ENCODE peak calls at places on chromosomes 3 and 15, in five cellular contexts. F is IMR-90, R is left lung, M is breast epithelium, N is fibroblast of lung. Q is an unnamed sample.
A peak's percentile ranks its signal among the peaks of the same experiment; 100 is the strongest.

GRCh38 chr3:172094621-172095557 is 55.5 kb downstream of the FNDC3B start:
- DNase-seq in N (peak; percentile 28), F (peak; percentile 62), R (no peak), M (no peak), Q (no peak)

GRCh38 chr3:194808709-194809108 is 123.0 kb downstream of the FAM43A start:
- DNase-seq in N (no peak), F (peak; percentile 12), R (no peak), M (no peak), Q (no peak)

GRCh38 chr3:56795807-56796185 is 6.0 kb downstream of the ARHGEF3 start:
- DNase-seq in N (no peak), F (no peak), M (no peak), R (no peak), Q (no peak)

GRCh38 chr15:76012021-76012551 is at the start of gene NRG4:
- DNase-seq in N (peak; percentile 29), M (no peak), R (no peak), F (peak; percentile 6), Q (no peak)

GRCh38 chr3:181252626-181253025 is 263.1 kb upstream of the DNAJC19 start:
- DNase-seq in F (no peak), N (no peak), R (no peak), M (no peak), Q (no peak)

GRCh38 chr15:25251700-25252390 is 187.0 kb downstream of the UBE3A start:
- DNase-seq in M (peak; percentile 20), F (no peak), R (peak; percentile 24), N (no peak), Q (no peak)

GRCh38 chr3:37739579-37740290 is 121.9 kb upstream of the CTDSPL start:
- DNase-seq in F (no peak), R (no peak), M (no peak), N (no peak), Q (no peak)

GRCh38 chr15:65095011-65095746 is 18.6 kb downstream of the KBTBD13 start:
- DNase-seq in N (no peak), M (no peak), R (no peak), F (no peak), Q (no peak)

GRCh38 chr3:46300461-46300789 is 53.5 kb upstream of the CCR2 start:
- DNase-seq in M (no peak), N (no peak), R (no peak), F (no peak), Q (no peak)

GRCh38 chr3:162845918-162846317 is 1349.3 kb downstream of the OTOL1 start:
- DNase-seq in R (no peak), N (no peak), F (no peak), M (no peak), Q (no peak)

GRCh38 chr15:83919319-83919830 is 265.5 kb downstream of the ADAMTSL3 start:
- DNase-seq in N (no peak), R (no peak), F (no peak), M (no peak), Q (no peak)

GRCh38 chr15:93150910-93151309 is 61.9 kb upstream of the RGMA start:
- DNase-seq in N (no peak), R (peak; percentile 48), M (no peak), F (no peak), Q (no peak)

GRCh38 chr15:87816811-87817210 is 439.7 kb downstream of the NTRK3 start:
- DNase-seq in M (no peak), R (no peak), F (peak; percentile 99), N (peak; percentile 84), Q (no peak)

GRCh38 chr3:183581496-183582155 is 26.1 kb upstream of the KLHL6 start:
- DNase-seq in R (no peak), F (no peak), M (no peak), N (no peak), Q (no peak)

GRCh38 chr3:123138819-123139517 is 62.8 kb upstream of the SEC22A start:
- DNase-seq in N (no peak), M (no peak), F (no peak), R (no peak), Q (no peak)

GRCh38 chr3:119630562-119631329 is 29.6 kb downstream of the POPDC2 start:
- DNase-seq in F (peak; percentile 83), M (no peak), N (peak; percentile 83), R (no peak), Q (no peak)
- H3K4me1 ChIP-seq in F (peaks cover 10% of the 10 kb centered on the region), M (no peaks in the 10 kb centered on the region), N (peaks cover 3% of the 10 kb centered on the region), R (peaks cover 56% of the 10 kb centered on the region), Q (peaks cover 22% of the 10 kb centered on the region)

GRCh38 chr15:99993262-99993661 is 260.0 kb upstream of the LYSMD4 start:
- DNase-seq in F (no peak), N (no peak), M (peak; percentile 34), R (peak; percentile 19), Q (no peak)

GRCh38 chr15:99992611-99993231 is 259.5 kb upstream of the LYSMD4 start:
- DNase-seq in M (peak; percentile 40), R (peak; percentile 20), F (no peak), N (no peak), Q (no peak)

GRCh38 chr15:99994849-99995248 is 261.6 kb upstream of the LYSMD4 start:
- DNase-seq in N (no peak), R (no peak), F (no peak), M (peak; percentile 35), Q (no peak)

GRCh38 chr15:99996667-99997066 is 263.4 kb upstream of the LYSMD4 start:
- DNase-seq in R (no peak), M (no peak), F (no peak), N (no peak), Q (no peak)

GRCh38 chr15:99993681-99994131 is 260.5 kb upstream of the LYSMD4 start:
- DNase-seq in M (peak; percentile 37), N (no peak), R (no peak), F (no peak), Q (no peak)
- H3K27ac ChIP-seq in M (no peak overlapping the region), N (no peak overlapping the region), R (no peak overlapping the region), F (no peak overlapping the region), Q (no peak overlapping the region)

GRCh38 chr3:12438318-12438717 is 46.0 kb upstream of the TSEN2 start:
- DNase-seq in M (no peak), R (no peak), F (no peak), N (no peak), Q (no peak)
- H3K4me1 ChIP-seq in M (no peaks in the 10 kb centered on the region), R (no peaks in the 10 kb centered on the region), F (peaks cover 9% of the 10 kb centered on the region), N (peaks cover 20% of the 10 kb centered on the region), Q (peaks cover 8% of the 10 kb centered on the region)

DNA sequence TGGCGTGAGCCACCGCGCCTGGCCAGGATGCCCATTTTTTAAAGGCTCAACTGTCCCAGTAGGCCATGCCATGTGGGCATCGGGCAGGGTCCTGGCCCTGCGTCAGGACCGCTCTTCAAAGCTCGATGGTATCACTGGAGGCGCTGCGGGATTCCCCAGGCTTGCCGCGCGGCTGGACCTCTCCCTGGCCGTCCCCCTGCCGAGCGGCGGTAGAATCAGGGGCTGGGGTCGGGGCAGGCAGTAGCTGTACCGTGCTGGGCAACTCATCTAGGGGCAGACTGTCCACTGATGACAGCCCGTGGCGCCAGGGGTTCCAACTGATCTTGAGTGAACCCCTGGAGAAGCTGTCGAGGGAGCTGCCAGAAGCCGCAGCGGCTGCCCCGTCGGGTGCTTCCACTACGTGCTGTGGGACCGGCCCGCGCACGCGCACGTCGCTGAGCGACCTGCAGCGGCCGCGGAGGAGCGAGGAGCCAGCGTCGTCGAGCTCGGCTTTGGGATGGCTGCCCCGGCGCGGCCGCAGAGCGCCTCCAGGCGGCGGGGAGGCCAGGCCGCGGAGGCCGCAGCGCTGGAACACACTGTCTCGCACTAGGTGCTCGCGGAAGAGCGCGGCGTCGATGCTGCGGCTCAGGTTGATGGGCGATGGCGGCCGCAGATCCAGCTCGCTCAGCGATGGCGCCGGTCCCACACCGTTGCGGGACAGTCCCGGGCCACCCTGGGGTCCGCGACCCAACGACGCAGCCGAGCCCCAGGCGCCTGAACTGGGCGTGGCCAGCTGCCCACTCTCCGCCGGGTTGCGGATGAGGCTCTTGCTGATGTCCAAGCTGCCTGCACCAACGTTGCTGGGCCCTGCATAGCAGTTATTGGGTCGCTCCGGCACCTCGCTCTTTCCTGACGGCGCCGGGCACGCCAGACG is 5.8 kb downstream of the PRRT3 start:
- DNase-seq in F (peak; percentile 81), M (peak; percentile 87), N (peak; percentile 91), R (peak; percentile 88), Q (peak; percentile 36)
- H3K27ac ChIP-seq in F (peak overlapping the region; percentile 35), M (peak overlapping the region; percentile 82), N (peak overlapping the region; percentile 62), R (peak overlapping the region; percentile 79), Q (peak overlapping the region; percentile 82)

DNA sequence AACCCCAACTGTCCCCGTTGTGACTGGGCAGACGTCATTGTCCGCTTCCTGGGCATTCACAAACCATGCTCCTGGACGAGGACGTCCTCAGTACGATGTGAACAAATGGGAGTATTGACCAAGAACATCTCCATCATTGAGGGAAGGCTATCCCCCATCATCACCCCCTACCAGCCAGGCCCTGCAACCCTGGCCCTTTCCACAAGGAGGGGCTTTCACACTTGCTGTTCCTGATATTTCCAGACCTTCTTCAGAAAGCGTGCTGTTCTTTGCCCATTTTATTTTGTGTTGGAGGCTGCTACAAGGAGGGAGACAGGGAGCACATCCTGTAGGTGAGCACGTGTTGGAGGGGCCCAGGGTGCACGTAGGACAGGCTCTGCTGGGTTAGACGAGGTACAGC is 277.0 kb upstream of the LRRC3B start:
- DNase-seq in N (no peak), R (no peak), M (no peak), F (no peak), Q (no peak)
- H3K4me1 ChIP-seq in N (no peaks in the 10 kb centered on the region), R (no peaks in the 10 kb centered on the region), M (no peaks in the 10 kb centered on the region), F (no peaks in the 10 kb centered on the region), Q (no peaks in the 10 kb centered on the region)

GRCh38 chr3:112675349-112675748 is 34.4 kb upstream of the CCDC80 start:
- DNase-seq in R (no peak), N (no peak), M (no peak), F (no peak), Q (no peak)

GRCh38 chr3:112675943-112676530 is 35.1 kb upstream of the CCDC80 start:
- DNase-seq in N (no peak), R (no peak), M (no peak), F (no peak), Q (no peak)

GRCh38 chr3:112672716-112673506 is 32.0 kb upstream of the CCDC80 start:
- DNase-seq in F (no peak), M (no peak), N (no peak), R (no peak), Q (no peak)

GRCh38 chr3:112671930-112672715 is 31.2 kb upstream of the CCDC80 start:
- DNase-seq in N (peak; percentile 87), F (peak; percentile 98), M (no peak), R (no peak), Q (no peak)

DNA sequence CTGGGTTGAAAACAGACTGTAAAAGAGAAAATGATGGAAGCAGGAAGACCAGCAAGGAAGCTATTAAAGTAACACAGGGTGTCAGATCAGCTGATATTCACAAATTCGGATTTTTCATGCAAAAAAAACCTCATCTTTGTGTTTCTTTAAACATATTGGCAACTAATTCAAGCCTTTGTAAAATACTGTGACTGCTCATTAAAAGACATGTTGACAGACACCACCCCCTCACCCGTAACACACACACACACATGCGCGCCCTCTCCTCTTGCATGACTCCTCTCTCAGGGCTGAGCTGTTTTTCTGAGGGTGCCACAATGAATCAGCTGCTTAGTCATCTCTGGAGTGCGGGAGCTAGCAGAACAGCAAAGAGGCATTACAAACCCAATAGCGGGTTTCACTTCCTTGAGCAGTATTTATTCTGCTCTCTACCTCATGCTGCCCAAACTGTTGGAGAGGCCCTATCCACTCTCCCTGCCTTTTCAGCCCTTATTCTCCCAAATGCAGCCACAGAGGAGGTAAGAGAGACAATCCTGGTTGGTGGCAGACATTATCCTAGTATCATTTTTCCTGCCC is 35.8 kb upstream of the CCDC80 start:
- DNase-seq in M (no peak), N (peak; percentile 96), R (peak; percentile 87), F (peak; percentile 99), Q (peak; percentile 25)
- H3K27ac ChIP-seq in M (no peak overlapping the region), N (peak overlapping the region; percentile 82), R (no peak overlapping the region), F (peak overlapping the region; percentile 88), Q (peak overlapping the region; percentile 66)

GRCh38 chr15:98792117-98792516 is 143.8 kb downstream of the IGF1R start:
- DNase-seq in N (no peak), F (no peak), M (no peak), R (no peak), Q (no peak)
- H3K4me1 ChIP-seq in N (peaks cover 4% of the 10 kb centered on the region), F (peaks cover 10% of the 10 kb centered on the region), M (peaks cover 18% of the 10 kb centered on the region), R (peaks cover 38% of the 10 kb centered on the region), Q (peaks cover 6% of the 10 kb centered on the region)

Q was measured in esophagus squamous epithelium.